ENCODE peak calls at places on chromosomes 6 and 20, in four cellular contexts. N, Y, O and R are unnamed samples.

GRCh38 chr6:127342946-127343752 is at the start of gene ECHDC1:
- DNase-seq in N (peak; percentile 55), Y (peak; percentile 66), O (peak; percentile 66), R (peak; percentile 82)

GRCh38 chr20:62980970-62981369 is 25.8 kb downstream of the BHLHE23 start:
- DNase-seq in N (no peak), Y (no peak), O (no peak), R (no peak)

GRCh38 chr6:49890988-49891387 is 24.7 kb upstream of the CRISP1 start:
- DNase-seq in N (no peak), Y (no peak), O (peak; percentile 43), R (peak; percentile 94)

GRCh38 chr6:55694148-55694547 is 115.2 kb upstream of the HMGCLL1 start:
- DNase-seq in N (peak; percentile 63), Y (peak; percentile 78), O (peak; percentile 51), R (peak; percentile 92)

GRCh38 chr6:74015427-74015826 is 319.4 kb downstream of the CD109 start:
- DNase-seq in N (no peak), Y (no peak), O (no peak), R (no peak)

GRCh38 chr6:123659960-123660748 is 23.4 kb upstream of the TRDN start:
- DNase-seq in N (no peak), Y (no peak), O (no peak), R (no peak)

GRCh38 chr6:41503841-41504525 is 42.2 kb upstream of the FOXP4 start:
- DNase-seq in N (no peak), Y (peak; percentile 73), O (peak; percentile 66), R (peak; percentile 79)

GRCh38 chr6:34205466-34205865 is 31.2 kb upstream of the HMGA1 start:
- DNase-seq in N (no peak), Y (peak; percentile 25), O (no peak), R (no peak)

GRCh38 chr6:64227868-64228267 is 592.3 kb downstream of the PHF3 start:
- DNase-seq in N (no peak), Y (peak; percentile 27), O (no peak), R (no peak)

GRCh38 chr6:85404497-85405174 is 45.2 kb upstream of the NT5E start:
- DNase-seq in N (no peak), Y (peak; percentile 95), O (no peak), R (no peak)

GRCh38 chr6:44224154-44224977 is 971 bp downstream of the SLC29A1 start:
- DNase-seq in N (no peak), Y (peak; percentile 8), O (no peak), R (peak; percentile 75)

GRCh38 chr20:4135385-4136077 is 120.2 kb upstream of the RNF24 start:
- DNase-seq in N (no peak), Y (peak; percentile 99), O (no peak), R (peak; percentile 97)

GRCh38 chr6:149212202-149212601 is 105.3 kb upstream of the TAB2 start:
- DNase-seq in N (no peak), Y (peak; percentile 42), O (no peak), R (no peak)

GRCh38 chr6:140921366-140922226 is 1211.1 kb upstream of the GJE1 start:
- DNase-seq in N (peak; percentile 8), Y (peak; percentile 86), O (no peak), R (peak; percentile 79)

GRCh38 chr6:7073810-7074525 is 33.8 kb upstream of the RREB1 start:
- DNase-seq in N (no peak), Y (no peak), O (no peak), R (no peak)

GRCh38 chr6:113980937-113981554 is 10.1 kb upstream of the HDAC2 start:
- DNase-seq in N (no peak), Y (peak; percentile 31), O (no peak), R (peak; percentile 85)

GRCh38 chr6:44096615-44097014 is 30.6 kb downstream of the MRPL14 start:
- DNase-seq in N (no peak), Y (peak; percentile 72), O (peak; percentile 75), R (peak; percentile 60)

GRCh38 chr20:23766531-23766930 is 15.8 kb upstream of the CST1 start:
- DNase-seq in N (no peak), Y (no peak), O (no peak), R (no peak)

GRCh38 chr20:13525225-13525940 is 113.3 kb downstream of the TASP1 start:
- DNase-seq in N (no peak), Y (peak; percentile 97), O (no peak), R (peak; percentile 40)

GRCh38 chr6:132960720-132961119 is 146.4 kb downstream of the RPS12 start:
- DNase-seq in N (no peak), Y (no peak), O (no peak), R (no peak)

DNA sequence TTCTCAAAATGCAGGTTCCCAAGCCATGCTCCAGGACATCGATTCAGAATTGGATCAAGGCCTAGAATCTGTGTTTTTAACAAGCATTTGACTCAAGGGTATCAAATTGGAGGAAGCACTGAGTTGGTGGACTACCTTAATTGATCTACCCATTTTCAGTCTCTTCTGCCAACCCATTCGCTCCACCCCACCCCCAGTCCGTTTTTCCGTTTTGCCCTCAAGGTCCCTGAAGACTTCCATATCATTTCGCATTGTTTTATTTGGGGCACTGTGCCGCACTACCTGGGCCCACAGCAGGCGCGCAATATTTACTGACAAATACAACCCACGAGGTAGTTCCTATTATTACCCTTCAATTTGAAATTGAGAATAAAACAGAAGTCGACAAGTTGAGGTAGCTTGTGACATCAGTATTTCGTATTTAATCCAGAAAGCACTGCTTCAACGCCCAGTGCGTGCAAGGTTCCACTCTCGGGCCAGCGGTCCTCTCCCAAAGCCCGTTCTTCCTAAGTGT is 557 bp upstream of the DHX35 start:
- DNase-seq in N (no peak), Y (no peak), O (no peak), R (no peak)
- H2BK5ac ChIP-seq in N (peak overlapping the region; percentile 72), Y (peak overlapping the region; percentile 69), O (peak overlapping the region; percentile 91), R (peak overlapping the region; percentile 78)

GRCh38 chr20:37526238-37526838 is 1.3 kb downstream of the BLCAP start:
- DNase-seq in N (no peak), Y (peak; percentile 52), O (peak; percentile 61), R (peak; percentile 97)
- H2BK5ac ChIP-seq in N (no peak overlapping the region), Y (peak overlapping the region; percentile 90), O (peak overlapping the region; percentile 99), R (peak overlapping the region; percentile 72)

DNA sequence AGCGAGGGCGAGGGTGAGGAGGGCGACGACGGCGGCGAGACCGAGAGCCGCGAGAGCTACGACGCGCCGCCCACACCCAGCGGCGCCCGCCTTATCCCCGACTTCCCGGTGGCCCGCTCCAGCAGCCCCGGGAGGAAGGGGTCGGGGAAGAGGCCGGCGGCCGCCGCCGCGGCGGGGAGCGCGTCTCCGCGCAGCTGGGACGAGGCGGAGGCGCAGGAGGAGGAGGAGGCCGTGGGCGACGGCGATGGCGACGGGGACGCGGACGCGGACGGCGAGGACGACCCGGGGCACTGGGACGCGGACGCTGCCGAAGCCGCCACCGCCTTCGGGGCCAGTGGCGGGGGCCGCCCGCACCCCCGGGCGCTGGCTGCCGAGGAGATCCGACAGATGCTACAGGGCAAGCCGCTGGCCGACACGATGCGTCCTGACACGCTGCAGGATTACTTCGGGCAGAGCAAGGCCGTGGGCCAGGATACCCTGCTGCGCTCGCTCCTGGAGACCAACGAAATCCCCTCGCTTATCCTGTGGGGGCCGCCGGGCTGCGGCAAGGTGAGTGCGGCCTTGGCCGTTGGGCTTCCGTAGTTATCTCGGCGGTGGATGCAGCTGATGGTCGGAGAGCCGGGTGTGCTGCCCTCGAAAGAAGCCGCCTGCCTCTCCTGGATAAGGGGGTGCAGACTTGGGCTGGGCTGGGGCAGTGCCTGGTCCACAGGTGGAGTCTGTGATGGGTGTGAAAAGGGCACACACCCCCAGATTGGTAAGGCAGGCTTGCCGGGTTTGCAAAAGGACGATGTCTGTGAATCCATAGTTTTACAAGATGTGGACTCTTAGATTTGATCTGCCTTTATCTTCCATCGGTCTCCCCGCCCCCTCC is 938 bp downstream of the WRNIP1 start:
- DNase-seq in N (peak; percentile 46), Y (peak; percentile 30), O (no peak), R (peak; percentile 61)
- H2BK5ac ChIP-seq in N (no peak overlapping the region), Y (peak overlapping the region; percentile 88), O (peak overlapping the region; percentile 38), R (no peak overlapping the region)

DNA sequence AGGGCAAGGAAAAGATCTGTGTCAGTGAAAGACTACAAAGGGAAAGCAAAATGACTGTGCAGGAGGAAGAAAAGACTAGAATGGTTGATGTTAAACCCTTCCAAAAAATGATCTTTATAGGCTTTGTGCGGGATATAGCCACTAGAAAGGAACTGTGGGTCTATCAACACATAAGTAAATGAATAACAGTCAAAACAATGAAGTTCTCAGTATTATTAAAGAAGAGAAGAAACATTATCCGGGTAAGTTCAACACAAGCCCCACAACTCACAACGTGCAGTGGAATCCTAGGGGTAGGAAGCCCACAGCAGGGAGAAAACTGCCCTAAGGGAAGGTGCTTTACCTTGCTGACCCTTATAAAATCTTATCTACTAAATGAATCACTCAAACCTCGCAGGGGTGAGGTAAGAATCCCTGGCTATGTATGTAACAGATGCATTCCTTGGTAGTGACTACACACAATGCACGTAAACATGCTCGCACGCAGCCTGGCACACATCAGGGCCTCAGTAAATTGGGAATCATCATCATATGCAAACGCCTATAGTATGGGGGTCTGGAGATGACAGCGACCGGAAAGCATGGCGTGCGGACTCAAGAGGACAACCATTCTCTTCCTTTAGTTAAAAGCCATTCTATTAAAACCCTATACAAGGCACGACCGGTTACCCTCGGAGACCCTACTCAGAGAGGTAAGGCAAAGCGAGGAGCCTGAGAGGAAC is 11.3 kb downstream of the TFAP2A start:
- DNase-seq in N (no peak), Y (peak; percentile 85), O (no peak), R (peak; percentile 90)
- H2BK5ac ChIP-seq in N (no peak overlapping the region), Y (peak overlapping the region; percentile 42), O (no peak overlapping the region), R (no peak overlapping the region)

GRCh38 chr20:37823276-37823980 is 79.5 kb upstream of the VSTM2L start:
- DNase-seq in N (no peak), Y (peak; percentile 59), O (no peak), R (peak; percentile 37)
- H2BK5ac ChIP-seq in N (no peak overlapping the region), Y (no peak overlapping the region), O (no peak overlapping the region), R (no peak overlapping the region)